ENCODE peak calls at places on chromosome 21, in four cellular contexts. W is cardiac muscle cell, X is astrocyte of the spinal cord, R is body of pancreas. Q is an unnamed sample.

GRCh38 chr21:17583898-17584297 is 28.8 kb downstream of the BTG3 start:
- DNase-seq in R (no peak), X (no peak), W (no peak), Q (no peak)

GRCh38 chr21:39660596-39660995 is 47.9 kb downstream of the B3GALT5 start:
- DNase-seq in X (peak), W (no peak), R (peak), Q (peak)

GRCh38 chr21:33286600-33287456 is 20.7 kb downstream of the IL10RB start:
- DNase-seq in X (peak), W (no peak), R (peak), Q (peak)

GRCh38 chr21:21200103-21200938 is 202.1 kb downstream of the NCAM2 start:
- DNase-seq in X (peak), W (no peak), R (peak), Q (peak)

GRCh38 chr21:37087188-37087587 is 14.1 kb downstream of the TTC3 start:
- DNase-seq in R (peak), W (peak), X (peak), Q (peak)

GRCh38 chr21:34883501-34884271 is 165.4 kb downstream of the RUNX1 start:
- DNase-seq in W (no peak), X (peak), R (no peak), Q (no peak)

GRCh38 chr21:43736224-43736883 is 17.4 kb downstream of the PDXK start:
- DNase-seq in W (no peak), R (no peak), X (no peak), Q (no peak)

GRCh38 chr21:40146201-40146890 is 279.1 kb downstream of the PCP4 start:
- DNase-seq in W (no peak), R (no peak), X (no peak), Q (no peak)

GRCh38 chr21:29164330-29164942 is 34.0 kb downstream of the MAP3K7CL start:
- DNase-seq in W (peak), R (peak), X (peak), Q (peak)

GRCh38 chr21:35563885-35564451 is 496.4 kb downstream of the SETD4 start:
- DNase-seq in R (peak), W (no peak), X (peak), Q (peak)

GRCh38 chr21:36422279-36423098 is 37.3 kb downstream of the CHAF1B start:
- DNase-seq in X (peak), R (peak), W (peak), Q (peak)

GRCh38 chr21:33940164-33940563 is 24.6 kb upstream of the ATP5PO start:
- DNase-seq in W (no peak), X (peak), R (peak), Q (peak)

GRCh38 chr21:17231124-17231523 is 281.7 kb upstream of the CXADR start:
- DNase-seq in R (no peak), W (no peak), X (no peak), Q (no peak)

GRCh38 chr21:34131586-34131985 is 58.2 kb downstream of the MRPS6 start:
- DNase-seq in W (no peak), R (no peak), X (no peak), Q (no peak)

GRCh38 chr21:27047331-27048314 is 80.7 kb upstream of the ADAMTS5 start:
- DNase-seq in X (peak), R (no peak), W (no peak), Q (no peak)

GRCh38 chr21:40587786-40588353 is 259.1 kb downstream of the DSCAM start:
- DNase-seq in W (no peak), R (no peak), X (no peak), Q (no peak)

GRCh38 chr21:43787180-43787533 is 2.2 kb upstream of the RRP1 start:
- DNase-seq in W (no peak), R (no peak), X (no peak), Q (no peak)

GRCh38 chr21:36344931-36345330 is 24.9 kb downstream of the MORC3 start:
- DNase-seq in X (no peak), W (no peak), R (no peak), Q (no peak)

GRCh38 chr21:43325968-43326367 is 101.0 kb downstream of the SIK1 start:
- DNase-seq in X (no peak), R (no peak), W (no peak), Q (no peak)

GRCh38 chr21:35348686-35349085 is 299.6 kb upstream of the RUNX1 start:
- DNase-seq in R (no peak), X (no peak), W (no peak), Q (no peak)

GRCh38 chr21:29121759-29122158 is 8.7 kb upstream of the MAP3K7CL start:
- DNase-seq in X (no peak), W (no peak), R (no peak), Q (no peak)

GRCh38 chr21:43266534-43266933 is 97.7 kb downstream of the CRYAA start:
- DNase-seq in R (no peak), W (no peak), X (no peak), Q (no peak)

GRCh38 chr21:29077651-29078090 is 4.2 kb upstream of the CCT8 start:
- DNase-seq in W (no peak), X (peak), R (no peak), Q (no peak)

GRCh38 chr21:34073749-34074282 is 438 bp downstream of the MRPS6 start:
- DNase-seq in W (peak), R (no peak), X (no peak), Q (no peak)

GRCh38 chr21:16218682-16219343 is 489.0 kb downstream of the USP25 start:
- DNase-seq in R (no peak), W (no peak), X (no peak), Q (no peak)

GRCh38 chr21:26405071-26405470 is 168.0 kb downstream of the CYYR1 start:
- DNase-seq in R (no peak), W (peak), X (peak), Q (no peak)

GRCh38 chr21:29144736-29145353 is 14.4 kb downstream of the MAP3K7CL start:
- DNase-seq in X (no peak), R (no peak), W (no peak), Q (peak)

GRCh38 chr21:31623664-31624063 is 35.8 kb upstream of the SOD1 start:
- DNase-seq in R (no peak), X (no peak), W (no peak), Q (no peak)
- TF ChIP-seq CTCF in R (no peak), X (peak), W (no peak), Q (no peak)

GRCh38 chr21:42118901-42119300 is 47.8 kb downstream of the UMODL1 start:
- DNase-seq in R (no peak), X (no peak), W (no peak), Q (no peak)
- TF ChIP-seq CTCF in R (no peak), X (no peak), W (no peak), Q (no peak)

GRCh38 chr21:23695449-23695848 is 1911.8 kb downstream of the MRPL39 start:
- DNase-seq in W (no peak), X (no peak), R (no peak), Q (no peak)

GRCh38 chr21:23699402-23699801 is 1907.9 kb downstream of the MRPL39 start:
- DNase-seq in X (no peak), R (no peak), W (no peak), Q (no peak)

DNA sequence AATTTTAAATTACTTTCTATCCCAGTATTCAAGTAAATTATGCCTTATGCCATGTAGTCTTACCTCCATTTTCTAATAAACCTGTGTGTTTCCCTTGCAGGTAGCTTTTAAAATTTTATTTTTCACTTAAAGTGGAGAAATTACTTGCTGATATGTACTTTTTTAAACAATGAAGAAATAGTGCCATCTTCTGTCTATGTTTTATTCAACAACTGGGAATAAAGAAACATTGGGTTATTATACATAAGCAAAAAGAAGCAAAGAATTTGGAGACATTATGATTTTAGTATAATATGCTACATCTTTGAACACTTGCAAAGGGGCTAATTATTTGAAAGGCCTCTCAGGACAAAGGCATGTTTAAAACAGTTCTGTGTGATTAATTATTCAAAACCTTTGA is 1912.9 kb downstream of the MRPL39 start:
- DNase-seq in W (no peak), R (no peak), X (no peak), Q (no peak)
- TF ChIP-seq CTCF in W (no peak), R (no peak), X (no peak), Q (no peak)

DNA sequence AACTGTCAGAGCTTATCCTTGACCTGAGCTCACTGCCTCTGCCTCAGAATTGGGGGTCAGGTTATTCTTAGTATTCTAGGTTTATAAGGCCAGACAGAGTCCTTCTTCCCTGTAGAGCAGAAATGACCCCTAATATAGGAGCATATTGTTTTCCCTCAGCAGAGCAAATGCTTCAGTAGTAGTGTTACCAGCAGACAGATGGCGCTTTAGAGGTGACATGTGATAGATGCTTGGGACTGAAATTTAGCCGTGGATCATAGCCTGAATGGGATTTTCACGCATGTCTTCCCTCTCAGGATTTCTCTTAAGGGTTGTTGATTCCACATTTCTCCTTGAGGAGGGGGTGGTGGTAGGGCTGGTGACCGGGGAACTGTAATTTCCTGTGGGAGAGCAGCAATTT is 24.5 kb downstream of the ADARB1 start:
- DNase-seq in W (peak), X (no peak), R (no peak), Q (peak)
- TF ChIP-seq CTCF in W (peak), X (peak), R (no peak), Q (peak)

DNA sequence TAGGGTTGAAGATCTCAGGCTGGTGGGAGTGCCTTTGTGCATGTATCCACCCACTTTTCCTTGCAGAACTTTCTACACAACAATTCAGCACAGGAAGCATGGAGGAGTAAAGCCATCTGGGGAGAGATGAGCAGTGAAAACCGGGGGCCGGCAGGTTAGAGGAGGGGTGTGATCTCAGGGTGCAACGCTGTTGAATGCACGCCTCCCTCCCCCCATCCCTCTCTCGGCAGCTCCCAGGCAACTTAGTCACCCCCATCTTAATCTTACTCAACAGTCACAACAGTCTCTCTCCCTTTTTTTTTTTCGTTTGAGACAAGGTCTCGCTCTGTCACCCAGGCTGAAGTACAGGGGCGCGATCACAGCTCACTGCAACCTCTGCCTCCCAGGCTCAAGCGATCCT is 16.6 kb upstream of the ABCG1 start:
- DNase-seq in X (no peak), R (no peak), W (no peak), Q (no peak)
- TF ChIP-seq CTCF in X (no peak), R (no peak), W (no peak), Q (no peak)

GRCh38 chr21:38228115-38228514 is 28.7 kb upstream of the KCNJ15 start:
- DNase-seq in W (no peak), X (no peak), R (peak), Q (no peak)

GRCh38 chr21:38234395-38235142 is 22.2 kb upstream of the KCNJ15 start:
- DNase-seq in X (no peak), R (peak), W (no peak), Q (no peak)

GRCh38 chr21:38223893-38224540 is 32.8 kb upstream of the KCNJ15 start:
- DNase-seq in X (peak), W (no peak), R (no peak), Q (no peak)

GRCh38 chr21:38227401-38227800 is 29.4 kb upstream of the KCNJ15 start:
- DNase-seq in X (no peak), R (no peak), W (no peak), Q (no peak)

GRCh38 chr21:38229260-38229877 is 27.4 kb upstream of the KCNJ15 start:
- DNase-seq in X (no peak), R (no peak), W (no peak), Q (no peak)
- TF ChIP-seq CTCF in X (no peak), R (no peak), W (no peak), Q (no peak)

GRCh38 chr21:46285761-46286667 is at the start of gene YBEY:
- DNase-seq in W (peak), X (peak), R (peak), Q (peak)
- TF ChIP-seq CTCF in W (peak), X (peak), R (peak), Q (peak)